ENCODE peak calls at places on chromosomes 1 and 21, in five cellular contexts. K, R, A, L and Z are unnamed samples.

GRCh38 chr1:167749741-167750140 is 28.0 kb downstream of the MPZL1 start:
- DNase-seq in R (no peak), L (no peak), A (no peak), K (no peak), Z (no peak)

GRCh38 chr1:112905420-112906154 is 50.4 kb downstream of the SLC16A1 start:
- DNase-seq in R (no peak), K (no peak), A (peak), L (no peak), Z (no peak)

GRCh38 chr1:167052389-167052788 is 37.8 kb downstream of the GPA33 start:
- DNase-seq in A (no peak), L (peak), R (peak), K (peak), Z (peak)

GRCh38 chr1:119160851-119161250 is 20.4 kb upstream of the WARS2 start:
- DNase-seq in A (peak), K (no peak), R (no peak), L (no peak), Z (no peak)

GRCh38 chr1:86773331-86774288 is 69.2 kb downstream of the SH3GLB1 start:
- DNase-seq in R (no peak), L (no peak), A (peak), K (peak), Z (no peak)

GRCh38 chr1:241591317-241591716 is 48.9 kb downstream of the CHML start:
- DNase-seq in L (no peak), A (peak), K (peak), R (no peak), Z (no peak)

GRCh38 chr21:40051801-40052200 is 184.6 kb downstream of the PCP4 start:
- DNase-seq in A (no peak), K (no peak), L (no peak), R (no peak), Z (no peak)

GRCh38 chr1:21620461-21620860 is 48.7 kb downstream of the RAP1GAP start:
- DNase-seq in A (no peak), K (no peak), R (no peak), L (no peak), Z (no peak)

GRCh38 chr1:104467590-104467989 is 717.9 kb downstream of the AMY1C start:
- DNase-seq in K (no peak), A (no peak), R (no peak), L (no peak), Z (no peak)

GRCh38 chr1:1020000-1020404 is at the start of gene AGRN:
- DNase-seq in A (no peak), K (no peak), L (peak), R (no peak), Z (no peak)

GRCh38 chr1:157966034-157966671 is 27.3 kb upstream of the KIRREL1 start:
- DNase-seq in K (no peak), L (no peak), R (no peak), A (peak), Z (no peak)

GRCh38 chr1:55767171-55767570 is 552.0 kb upstream of the USP24 start:
- DNase-seq in L (no peak), A (no peak), R (no peak), K (no peak), Z (no peak)

GRCh38 chr1:177432897-177433296 is 262.1 kb downstream of the BRINP2 start:
- DNase-seq in R (no peak), A (peak), L (no peak), K (no peak), Z (no peak)

GRCh38 chr1:210527091-210527490 is 198.4 kb downstream of the HHAT start:
- DNase-seq in K (no peak), A (no peak), L (no peak), R (no peak), Z (no peak)

GRCh38 chr1:81155131-81155530 is 645.6 kb upstream of the ADGRL2 start:
- DNase-seq in R (no peak), L (no peak), K (no peak), A (peak), Z (no peak)

GRCh38 chr1:89331890-89332289 is 32.0 kb upstream of the GBP6 start:
- DNase-seq in A (no peak), R (no peak), L (no peak), K (no peak), Z (no peak)

GRCh38 chr1:47436979-47437517 is 796 bp upstream of the FOXD2 start:
- DNase-seq in L (peak), R (no peak), K (peak), A (peak), Z (peak)

GRCh38 chr1:158068918-158069317 is 75.5 kb downstream of the KIRREL1 start:
- DNase-seq in R (no peak), K (no peak), A (no peak), L (no peak), Z (no peak)

GRCh38 chr1:75136158-75136815 is 2.1 kb downstream of the LHX8 start:
- DNase-seq in R (peak), K (no peak), L (peak), A (no peak), Z (peak)

GRCh38 chr1:189205863-189206262 is 1271.8 kb downstream of the BRINP3 start:
- DNase-seq in A (no peak), L (no peak), R (no peak), K (no peak), Z (no peak)

GRCh38 chr1:118100686-118101300 is 84.2 kb downstream of the SPAG17 start:
- DNase-seq in K (no peak), R (no peak), L (no peak), A (peak), Z (no peak)

GRCh38 chr1:91402023-91402422 is 2.6 kb downstream of the HFM1 start:
- DNase-seq in R (no peak), A (peak), K (peak), L (no peak), Z (no peak)

GRCh38 chr1:159055181-159055621 is 21.4 kb downstream of the AIM2 start:
- DNase-seq in A (no peak), R (no peak), K (peak), L (no peak), Z (no peak)

GRCh38 chr1:76023669-76024407 is 50.7 kb upstream of the ST6GALNAC3 start:
- DNase-seq in R (no peak), L (no peak), A (no peak), K (no peak), Z (no peak)

GRCh38 chr21:34526618-34527290 is 14.7 kb upstream of the KCNE1 start:
- DNase-seq in R (peak), A (peak), L (no peak), K (peak), Z (peak)

GRCh38 chr1:184242507-184242943 is 144.3 kb upstream of the C1orf21 start:
- DNase-seq in K (peak), L (no peak), A (peak), R (no peak), Z (no peak)
- TF ChIP-seq CTCF in K (no peak), L (no peak), A (peak), R (no peak), Z (no peak)

GRCh38 chr1:160748877-160749269 is 9.8 kb downstream of the SLAMF7 start:
- DNase-seq in L (no peak), K (peak), A (no peak), R (no peak), Z (no peak)

GRCh38 chr1:160746870-160747500 is 7.9 kb downstream of the SLAMF7 start:
- DNase-seq in K (no peak), L (no peak), R (no peak), A (no peak), Z (no peak)

GRCh38 chr1:160747717-160748116 is 8.7 kb downstream of the SLAMF7 start:
- DNase-seq in R (no peak), L (no peak), K (no peak), A (no peak), Z (no peak)

GRCh38 chr1:160750608-160751007 is 11.6 kb downstream of the SLAMF7 start:
- DNase-seq in A (no peak), K (no peak), R (no peak), L (no peak), Z (no peak)

DNA sequence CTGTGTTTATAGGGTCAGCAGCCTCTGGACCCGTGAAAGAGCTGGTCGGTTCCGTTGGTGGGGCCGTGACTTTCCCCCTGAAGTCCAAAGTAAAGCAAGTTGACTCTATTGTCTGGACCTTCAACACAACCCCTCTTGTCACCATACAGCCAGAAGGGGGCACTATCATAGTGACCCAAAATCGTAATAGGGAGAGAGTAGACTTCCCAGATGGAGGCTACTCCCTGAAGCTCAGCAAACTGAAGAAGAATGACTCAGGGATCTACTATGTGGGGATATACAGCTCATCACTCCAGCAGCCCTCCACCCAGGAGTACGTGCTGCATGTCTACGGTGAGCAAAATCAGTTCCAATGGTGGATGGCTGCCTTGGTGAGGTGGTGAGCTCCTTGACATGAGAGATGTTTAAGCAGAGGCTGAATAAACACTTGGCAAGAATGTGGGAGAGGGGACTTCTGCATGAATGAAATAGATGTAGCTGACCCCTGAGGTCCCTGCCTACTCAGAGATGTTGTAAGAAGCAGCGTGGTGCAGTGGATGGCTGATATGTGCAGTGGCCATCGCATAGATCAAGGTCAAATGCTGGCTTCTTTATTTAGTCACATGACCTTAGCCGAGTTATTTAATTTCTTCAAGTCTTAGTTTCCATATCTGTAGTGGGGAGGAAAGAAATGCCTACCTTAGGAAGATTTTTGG is 9.3 kb downstream of the SLAMF7 start:
- DNase-seq in K (peak), R (no peak), A (peak), L (no peak), Z (no peak)
- TF ChIP-seq CTCF in K (no peak), R (no peak), A (peak), L (no peak), Z (no peak)

DNA sequence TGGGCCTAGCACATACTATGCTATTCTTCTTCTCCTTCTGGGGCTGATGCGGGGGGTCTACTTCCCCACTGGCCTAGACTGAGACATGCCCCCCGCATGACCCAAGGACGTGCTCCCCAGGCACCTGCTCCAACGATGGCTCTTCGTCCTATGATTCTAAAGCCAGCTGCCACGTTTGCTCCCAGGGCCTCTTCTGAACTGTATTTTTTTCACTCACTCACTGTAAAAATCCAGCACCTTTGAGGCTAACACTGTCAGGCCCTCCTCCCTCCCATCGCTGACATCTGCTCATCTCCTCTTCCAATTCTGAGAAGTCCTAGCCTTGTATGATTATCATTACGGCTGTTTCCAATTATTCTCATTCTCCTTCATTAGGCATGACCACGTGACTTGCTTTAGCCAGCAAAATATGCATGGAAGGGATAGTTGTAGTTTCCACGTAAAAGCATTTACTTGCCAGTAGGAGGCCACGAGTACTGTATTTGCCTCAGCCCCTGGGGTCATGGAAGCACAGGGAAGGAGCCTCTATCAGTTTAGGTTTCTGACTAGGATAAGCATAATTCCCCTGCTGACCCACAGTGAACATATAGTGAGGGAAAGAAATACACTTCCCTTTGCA is 19.1 kb upstream of the EDN2 start:
- DNase-seq in R (no peak), K (no peak), L (no peak), A (peak), Z (no peak)
- TF ChIP-seq CTCF in R (no peak), K (no peak), L (peak), A (peak), Z (no peak)

GRCh38 chr1:228457396-228458176 is 29.6 kb upstream of the RNF187 start:
- DNase-seq in K (peak), A (peak), L (peak), R (peak), Z (peak)
- TF ChIP-seq CTCF in K (peak), A (no peak), L (peak), R (peak), Z (peak)

GRCh38 chr1:175646439-175647209 is 96.8 kb downstream of the TNR start:
- DNase-seq in K (no peak), A (no peak), R (no peak), L (no peak), Z (no peak)

GRCh38 chr1:175648927-175649326 is 94.5 kb downstream of the TNR start:
- DNase-seq in K (no peak), R (no peak), A (no peak), L (no peak), Z (no peak)

GRCh38 chr1:175649416-175649815 is 94.0 kb downstream of the TNR start:
- DNase-seq in K (no peak), R (no peak), A (no peak), L (no peak), Z (no peak)
- TF ChIP-seq CTCF in K (no peak), R (no peak), A (no peak), L (no peak), Z (no peak)

GRCh38 chr21:37873655-37874054 is 42.6 kb downstream of the KCNJ6 start:
- DNase-seq in K (no peak), L (no peak), A (no peak), R (no peak), Z (no peak)
- TF ChIP-seq CTCF in K (no peak), L (no peak), A (peak), R (no peak), Z (no peak)

DNA sequence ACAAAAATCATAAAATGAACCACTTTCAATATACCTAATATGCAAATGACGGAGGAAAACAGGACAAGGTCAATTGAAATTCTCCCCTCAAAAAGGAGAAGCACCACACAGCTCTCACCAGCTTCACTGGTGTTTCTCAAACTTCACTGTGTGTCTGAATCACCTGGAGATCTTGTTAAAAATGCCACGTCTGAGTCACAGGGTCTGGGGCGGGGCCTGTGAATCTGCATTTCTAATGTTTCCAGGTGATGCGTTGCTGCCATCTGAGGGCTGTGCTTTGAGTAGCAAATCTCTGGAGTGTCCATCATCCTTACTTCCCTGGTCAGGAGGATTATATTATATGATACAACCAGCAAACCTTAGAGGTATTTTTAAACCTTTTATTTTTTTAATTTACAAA is 9.0 kb downstream of the CLDN19 start:
- DNase-seq in K (peak), A (peak), R (no peak), L (no peak), Z (no peak)
- TF ChIP-seq CTCF in K (no peak), A (no peak), R (no peak), L (no peak), Z (no peak)

GRCh38 chr1:15584489-15585363 is at the start of gene AGMAT:
- DNase-seq in R (peak), L (peak), K (no peak), A (peak), Z (peak)
- TF ChIP-seq CTCF in R (peak), L (peak), K (peak), A (peak), Z (peak)

DNA sequence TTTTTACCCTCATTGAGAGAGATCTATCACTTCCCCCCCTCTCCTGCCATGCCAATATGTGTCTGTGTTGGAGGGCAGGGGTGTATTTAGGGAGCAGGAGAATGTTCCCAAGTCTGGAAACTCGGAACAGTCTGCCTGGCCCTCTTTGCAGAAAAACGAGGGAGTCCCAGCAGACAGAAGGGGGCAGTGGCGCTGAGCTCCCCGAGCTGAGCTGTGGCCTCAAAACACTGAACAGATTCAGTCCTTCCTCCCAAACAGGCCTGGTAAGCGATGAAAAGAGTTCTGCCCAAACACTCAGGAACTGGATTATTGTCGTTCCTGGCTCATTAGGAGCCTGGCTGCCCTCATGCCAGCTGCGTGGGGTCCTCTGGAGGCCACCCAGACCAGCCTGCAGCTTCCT is 981 bp downstream of the CLDN14 start:
- DNase-seq in K (no peak), R (peak), L (peak), A (no peak), Z (peak)
- TF ChIP-seq CTCF in K (no peak), R (no peak), L (no peak), A (no peak), Z (no peak)